ENCODE peak calls at places on chromosome 14, in nine cellular contexts. S is astrocyte of the spinal cord, C is HepG2, Y is GM20000, B is HFF-Myc, L is pancreas, W is foreskin keratinocyte, D is GM10248, N is WTC11. K is an unnamed sample.

GRCh38 chr14:64035143-64035542 is 182.3 kb downstream of the SYNE2 start:
- DNase-seq in S (peak), C (no peak), Y (no peak), B (no peak), L (no peak), W (no peak), D (no peak), N (no peak), K (no peak)

GRCh38 chr14:57982802-57983201 is 116.9 kb upstream of the SLC35F4 start:
- DNase-seq in S (no peak), C (no peak), Y (no peak), B (no peak), L (peak), W (no peak), D (no peak), N (peak), K (no peak)

GRCh38 chr14:33505963-33506329 is 444.9 kb downstream of the EGLN3 start:
- DNase-seq in S (no peak), C (no peak), Y (no peak), B (no peak), L (no peak), W (no peak), D (no peak), N (no peak), K (no peak)

GRCh38 chr14:50822501-50823042 is 8.4 kb downstream of the NIN start:
- DNase-seq in S (no peak), C (no peak), Y (peak), B (no peak), L (no peak), W (no peak), D (no peak), N (no peak), K (no peak)

GRCh38 chr14:79057333-79057732 is 887.2 kb downstream of the NRXN3 start:
- DNase-seq in S (peak), C (no peak), Y (no peak), B (no peak), L (no peak), W (no peak), D (no peak), N (no peak), K (no peak)

GRCh38 chr14:104502060-104502459 is 77.5 kb upstream of the C14orf180 start:
- DNase-seq in S (no peak), C (no peak), Y (no peak), B (no peak), L (no peak), W (no peak), D (peak), N (no peak), K (no peak)

GRCh38 chr14:99079061-99079727 is 192.8 kb downstream of the BCL11B start:
- DNase-seq in S (no peak), C (no peak), Y (no peak), B (no peak), L (no peak), W (no peak), D (no peak), N (no peak), K (no peak)

GRCh38 chr14:38357557-38357956 is 101.7 kb upstream of the CLEC14A start:
- DNase-seq in S (peak), C (no peak), Y (no peak), B (peak), L (no peak), W (no peak), D (no peak), N (no peak), K (no peak)

GRCh38 chr14:63727231-63727735 is 582 bp downstream of the SGPP1 start:
- DNase-seq in S (peak), C (no peak), Y (no peak), B (no peak), L (peak), W (peak), D (peak), N (no peak), K (peak)

GRCh38 chr14:50647753-50648152 is 20.4 kb downstream of the SAV1 start:
- DNase-seq in S (no peak), C (no peak), Y (no peak), B (no peak), L (no peak), W (no peak), D (no peak), N (no peak), K (no peak)

GRCh38 chr14:100237735-100238418 is 1.1 kb upstream of the YY1 start:
- DNase-seq in S (peak), C (peak), Y (peak), B (no peak), L (peak), W (no peak), D (peak), N (peak), K (peak)

GRCh38 chr14:102939820-102940561 is 17.5 kb downstream of the AMN start:
- DNase-seq in S (no peak), C (no peak), Y (no peak), B (no peak), L (no peak), W (no peak), D (no peak), N (no peak), K (no peak)

GRCh38 chr14:97844042-97844441 is 1046.9 kb downstream of the VRK1 start:
- DNase-seq in S (no peak), C (no peak), Y (no peak), B (no peak), L (no peak), W (no peak), D (no peak), N (no peak), K (no peak)

GRCh38 chr14:70622111-70622712 is 19.5 kb upstream of the TTC9 start:
- DNase-seq in S (peak), C (peak), Y (peak), B (no peak), L (peak), W (peak), D (peak), N (peak), K (no peak)

GRCh38 chr14:82075566-82075965 is 541.9 kb upstream of the SEL1L start:
- DNase-seq in S (no peak), C (no peak), Y (peak), B (no peak), L (peak), W (peak), D (peak), N (peak), K (no peak)

GRCh38 chr14:97382616-97383226 is 585.5 kb downstream of the VRK1 start:
- DNase-seq in S (no peak), C (no peak), Y (no peak), B (no peak), L (no peak), W (no peak), D (no peak), N (no peak), K (no peak)

GRCh38 chr14:55477680-55478079 is 37.3 kb upstream of the TBPL2 start:
- DNase-seq in S (no peak), C (no peak), Y (no peak), B (no peak), L (peak), W (no peak), D (no peak), N (no peak), K (no peak)

GRCh38 chr14:31261859-31262739 is 54.5 kb upstream of the HECTD1 start:
- DNase-seq in S (peak), C (peak), Y (no peak), B (no peak), L (no peak), W (no peak), D (no peak), N (no peak), K (no peak)

GRCh38 chr14:77989441-77989891 is 180.7 kb upstream of the NRXN3 start:
- DNase-seq in S (no peak), C (no peak), Y (no peak), B (no peak), L (no peak), W (no peak), D (no peak), N (no peak), K (no peak)

GRCh38 chr14:61608245-61609142 is 86.8 kb upstream of the HIF1A start:
- DNase-seq in S (peak), C (peak), Y (no peak), B (no peak), L (no peak), W (no peak), D (no peak), N (no peak), K (no peak)

GRCh38 chr14:101018561-101019290 is 115.2 kb upstream of the RTL1 start:
- DNase-seq in S (no peak), C (no peak), Y (no peak), B (no peak), L (peak), W (no peak), D (no peak), N (peak), K (no peak)

GRCh38 chr14:88821378-88821777 is 3.1 kb upstream of the TTC8 start:
- DNase-seq in S (no peak), C (no peak), Y (no peak), B (no peak), L (no peak), W (no peak), D (no peak), N (no peak), K (no peak)

GRCh38 chr14:69034612-69035262 is 55.6 kb upstream of the ACTN1 start:
- DNase-seq in S (peak), C (no peak), Y (no peak), B (no peak), L (no peak), W (no peak), D (no peak), N (no peak), K (no peak)
- TF ChIP-seq CTCF in S (peak), C (no peak), Y (no peak), B (no peak), L (no peak), W (no peak), D (no peak), N (no peak), K (no peak)

GRCh38 chr14:73751157-73751691 is 37.0 kb upstream of the PNMA1 start:
- DNase-seq in S (no peak), C (no peak), Y (no peak), B (no peak), L (no peak), W (no peak), D (no peak), N (no peak), K (no peak)

GRCh38 chr14:73753043-73753886 is 39.1 kb upstream of the PNMA1 start:
- DNase-seq in S (peak), C (peak), Y (peak), B (no peak), L (no peak), W (peak), D (no peak), N (no peak), K (no peak)

GRCh38 chr14:73750161-73750901 is 36.1 kb upstream of the PNMA1 start:
- DNase-seq in S (no peak), C (no peak), Y (no peak), B (no peak), L (no peak), W (no peak), D (no peak), N (no peak), K (no peak)

GRCh38 chr14:73753887-73754880 is 40.0 kb upstream of the PNMA1 start:
- DNase-seq in S (peak), C (no peak), Y (peak), B (no peak), L (no peak), W (peak), D (peak), N (no peak), K (peak)

GRCh38 chr14:73752297-73752992 is 38.3 kb upstream of the PNMA1 start:
- DNase-seq in S (peak), C (no peak), Y (peak), B (no peak), L (no peak), W (peak), D (no peak), N (no peak), K (no peak)
- TF ChIP-seq CTCF in S (peak), C (peak), Y (no peak), B (peak), L (no peak), W (peak), D (no peak), N (no peak), K (no peak)

GRCh38 chr14:91252901-91253794 is 8.6 kb upstream of the GPR68 start:
- DNase-seq in S (no peak), C (no peak), Y (peak), B (no peak), L (no peak), W (no peak), D (peak), N (peak), K (peak)
- TF ChIP-seq CTCF in S (peak), C (peak), Y (no peak), B (peak), L (no peak), W (peak), D (no peak), N (no peak), K (no peak)

GRCh38 chr14:24829862-24830261 is 195.9 kb upstream of the GZMB start:
- DNase-seq in S (no peak), C (no peak), Y (no peak), B (no peak), L (no peak), W (no peak), D (no peak), N (no peak), K (no peak)
- TF ChIP-seq CTCF in S (no peak), C (no peak), Y (no peak), B (no peak), L (no peak), W (no peak), D (no peak), N (no peak), K (no peak)

GRCh38 chr14:22735096-22735495 is 31.4 kb upstream of the OXA1L start:
- DNase-seq in S (no peak), C (no peak), Y (no peak), B (no peak), L (no peak), W (no peak), D (no peak), N (no peak), K (no peak)

GRCh38 chr14:22739423-22739822 is 27.1 kb upstream of the OXA1L start:
- DNase-seq in S (no peak), C (no peak), Y (no peak), B (no peak), L (no peak), W (no peak), D (no peak), N (no peak), K (no peak)

GRCh38 chr14:22737052-22737451 is 29.4 kb upstream of the OXA1L start:
- DNase-seq in S (no peak), C (no peak), Y (peak), B (no peak), L (no peak), W (no peak), D (peak), N (no peak), K (no peak)

GRCh38 chr14:22740020-22740419 is 26.5 kb upstream of the OXA1L start:
- DNase-seq in S (no peak), C (no peak), Y (no peak), B (no peak), L (no peak), W (no peak), D (no peak), N (no peak), K (no peak)
- TF ChIP-seq CTCF in S (no peak), C (no peak), Y (no peak), B (no peak), L (no peak), W (no peak), D (no peak), N (no peak), K (no peak)

DNA sequence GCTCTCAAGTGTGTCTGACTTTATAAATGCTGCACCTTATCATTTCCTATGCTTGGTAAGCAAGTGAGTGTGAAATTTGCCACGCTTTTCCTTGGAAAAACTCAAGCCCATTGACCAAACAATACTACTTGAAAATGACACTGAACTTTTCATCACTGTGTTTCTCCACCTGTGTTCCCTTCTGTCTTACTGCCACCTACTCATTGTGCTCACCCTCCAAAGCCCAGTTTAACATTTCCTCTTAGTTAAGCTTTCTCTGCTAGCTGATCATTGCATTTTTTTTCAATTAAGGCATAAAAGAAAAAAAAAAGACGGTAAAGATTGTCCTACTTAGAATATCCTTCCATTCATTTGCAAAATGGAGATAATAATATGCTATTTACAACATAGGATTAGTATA is 445.7 kb downstream of the DPF3 start:
- DNase-seq in S (no peak), C (no peak), Y (no peak), B (no peak), L (no peak), W (no peak), D (no peak), N (no peak), K (no peak)
- TF ChIP-seq CTCF in S (no peak), C (no peak), Y (no peak), B (no peak), L (no peak), W (no peak), D (no peak), N (no peak), K (no peak)

GRCh38 chr14:96309907-96310330 is 53.2 kb downstream of the ATG2B start:
- DNase-seq in S (peak), C (peak), Y (no peak), B (no peak), L (no peak), W (no peak), D (no peak), N (no peak), K (no peak)

GRCh38 chr14:96307434-96307833 is 51.4 kb downstream of the BDKRB1 start:
- DNase-seq in S (no peak), C (peak), Y (no peak), B (no peak), L (no peak), W (no peak), D (no peak), N (no peak), K (no peak)

GRCh38 chr14:96303981-96304380 is 48.0 kb downstream of the BDKRB1 start:
- DNase-seq in S (peak), C (no peak), Y (no peak), B (no peak), L (no peak), W (no peak), D (no peak), N (no peak), K (no peak)

GRCh38 chr14:96309128-96309906 is 53.3 kb downstream of the BDKRB1 start:
- DNase-seq in S (no peak), C (peak), Y (no peak), B (no peak), L (no peak), W (no peak), D (no peak), N (no peak), K (no peak)

DNA sequence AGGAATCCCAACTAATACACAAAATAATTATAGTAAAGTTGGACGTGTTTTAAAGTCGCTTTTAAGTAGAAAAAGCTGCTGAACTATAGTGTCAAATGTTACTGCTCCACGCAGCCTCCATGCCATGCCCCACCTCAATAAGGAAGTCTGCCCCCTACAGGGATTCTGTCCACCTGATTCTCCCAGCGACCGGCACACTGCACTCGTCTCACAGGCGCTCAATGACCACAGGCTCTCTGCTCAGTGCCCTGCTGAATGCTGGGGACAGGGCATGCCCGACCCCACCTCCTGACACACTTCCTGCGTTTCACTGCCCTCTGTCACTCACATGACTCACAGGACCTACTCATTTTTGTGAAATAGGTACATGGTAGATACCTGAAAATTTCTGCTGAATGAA is 48.9 kb downstream of the BDKRB1 start:
- DNase-seq in S (no peak), C (no peak), Y (no peak), B (no peak), L (no peak), W (peak), D (no peak), N (peak), K (no peak)
- TF ChIP-seq CTCF in S (peak), C (peak), Y (no peak), B (peak), L (no peak), W (peak), D (no peak), N (peak), K (no peak)